ENCODE peak calls at places on chromosomes 16 and 17, in eight cellular contexts. J is NCI-H187 treated with DMSO at 0.1 percent for 48 hours; B is H9; E is uterus; M is D341Med; Z is CD4-positive, CD25-positive, alpha-beta regulatory T cell; N is nucleus accumbens; O is HTR-8/SVneo. U is an unnamed sample.

GRCh38 chr17:77513045-77513444 is 372.3 kb downstream of the SEC14L1 start:
- DNase-seq in J (no peak), B (no peak), E (no peak), M (no peak), Z (no peak), N (no peak), O (no peak), U (no peak)

GRCh38 chr16:25135239-25135878 is 23.8 kb downstream of the LCMT1 start:
- DNase-seq in J (no peak), B (no peak), E (no peak), M (peak), Z (no peak), N (no peak), O (no peak), U (peak)

GRCh38 chr17:64741924-64742670 is 80.0 kb upstream of the SMURF2 start:
- DNase-seq in J (no peak), B (no peak), E (peak), M (no peak), Z (no peak), N (no peak), O (no peak), U (no peak)

GRCh38 chr16:73058221-73058615 is 10.3 kb upstream of the ZFHX3 start:
- DNase-seq in J (no peak), B (no peak), E (peak), M (peak), Z (no peak), N (no peak), O (peak), U (no peak)

GRCh38 chr16:87317766-87318121 is 552 bp upstream of the C16orf95 start:
- DNase-seq in J (no peak), B (no peak), E (peak), M (peak), Z (no peak), N (no peak), O (peak), U (peak)

GRCh38 chr17:27319536-27320221 is 25.8 kb downstream of the WSB1 start:
- DNase-seq in J (no peak), B (peak), E (peak), M (peak), Z (no peak), N (peak), O (no peak), U (no peak)

GRCh38 chr17:79778504-79779087 is 648 bp downstream of the CBX2 start:
- DNase-seq in J (no peak), B (peak), E (no peak), M (peak), Z (no peak), N (no peak), O (no peak), U (no peak)

GRCh38 chr17:72063262-72063661 is 57.6 kb upstream of the SOX9 start:
- DNase-seq in J (peak), B (no peak), E (no peak), M (no peak), Z (no peak), N (no peak), O (no peak), U (no peak)

GRCh38 chr16:85616608-85617311 is 3.6 kb downstream of the GSE1 start:
- DNase-seq in J (no peak), B (no peak), E (peak), M (no peak), Z (no peak), N (peak), O (no peak), U (no peak)

GRCh38 chr16:89982318-89982717 is 33.8 kb downstream of the DEF8 start:
- DNase-seq in J (no peak), B (no peak), E (no peak), M (no peak), Z (no peak), N (no peak), O (no peak), U (no peak)

GRCh38 chr16:75456971-75457370 is 7.5 kb downstream of the TMEM170A start:
- DNase-seq in J (no peak), B (no peak), E (no peak), M (no peak), Z (no peak), N (no peak), O (no peak), U (no peak)

GRCh38 chr17:68381076-68381900 is 76.0 kb downstream of the WIPI1 start:
- DNase-seq in J (no peak), B (no peak), E (peak), M (no peak), Z (no peak), N (no peak), O (peak), U (no peak)

GRCh38 chr17:76645481-76645880 is 1.9 kb upstream of the ST6GALNAC1 start:
- DNase-seq in J (no peak), B (no peak), E (no peak), M (no peak), Z (no peak), N (no peak), O (no peak), U (no peak)

GRCh38 chr16:4386951-4387565 is 15.4 kb downstream of the VASN start:
- DNase-seq in J (no peak), B (no peak), E (no peak), M (no peak), Z (no peak), N (no peak), O (no peak), U (no peak)

GRCh38 chr17:78263063-78263735 is 31.8 kb downstream of the TMEM235 start:
- DNase-seq in J (no peak), B (peak), E (no peak), M (no peak), Z (no peak), N (no peak), O (no peak), U (no peak)

GRCh38 chr17:1398900-1399299 is 1.1 kb downstream of the YWHAE start:
- DNase-seq in J (no peak), B (no peak), E (no peak), M (no peak), Z (peak), N (no peak), O (no peak), U (no peak)

GRCh38 chr17:72811976-72812687 is 280.4 kb downstream of the SLC39A11 start:
- DNase-seq in J (no peak), B (no peak), E (no peak), M (no peak), Z (no peak), N (no peak), O (no peak), U (no peak)

GRCh38 chr17:63356275-63356905 is 89.7 kb downstream of the CYB561 start:
- DNase-seq in J (no peak), B (no peak), E (no peak), M (no peak), Z (no peak), N (no peak), O (peak), U (peak)

GRCh38 chr16:78192734-78193133 is 93.3 kb downstream of the WWOX start:
- DNase-seq in J (no peak), B (no peak), E (no peak), M (no peak), Z (no peak), N (no peak), O (no peak), U (no peak)

GRCh38 chr17:61698244-61698643 is 107.2 kb upstream of the NACA2 start:
- DNase-seq in J (no peak), B (no peak), E (no peak), M (no peak), Z (no peak), N (no peak), O (no peak), U (no peak)

GRCh38 chr17:44555056-44555455 is 2.2 kb upstream of the FZD2 start:
- DNase-seq in J (no peak), B (no peak), E (no peak), M (no peak), Z (no peak), N (no peak), O (no peak), U (no peak)

GRCh38 chr16:24670623-24671454 is 58.6 kb upstream of the TNRC6A start:
- DNase-seq in J (no peak), B (peak), E (peak), M (peak), Z (no peak), N (peak), O (peak), U (no peak)

U was measured in RWPE1.